ENCODE peak calls at places on chromosomes 3 and 15, in five cellular contexts. B is neural progenitor cell; F is CD8-positive, alpha-beta T cell; X is adrenal gland; W is cardiac muscle cell. Q is an unnamed sample.

GRCh38 chr3:45509038-45509767 is 85.3 kb upstream of the LIMD1 start:
- DNase-seq in B (no peak), W (peak; percentile 49), X (no peak), F (no peak), Q (peak; percentile 7)

GRCh38 chr3:54374214-54374855 is 252.0 kb downstream of the CACNA2D3 start:
- DNase-seq in B (peak; percentile 47), F (no peak), X (no peak), W (peak; percentile 28), Q (peak; percentile 64)

GRCh38 chr3:189158034-189158433 is 13.7 kb upstream of the TPRG1 start:
- DNase-seq in W (no peak), X (no peak), F (no peak), B (no peak), Q (no peak)

GRCh38 chr3:114998971-114999579 is 148.0 kb downstream of the ZBTB20 start:
- DNase-seq in W (no peak), B (no peak), X (no peak), F (no peak), Q (no peak)

GRCh38 chr15:97745481-97746071 is 214.9 kb upstream of the ARRDC4 start:
- DNase-seq in X (peak; percentile 54), B (peak; percentile 60), F (peak; percentile 6), W (peak; percentile 18), Q (peak; percentile 41)

GRCh38 chr3:160225181-160226025 is at the start of gene C3orf80:
- DNase-seq in F (peak; percentile 23), B (peak; percentile 85), X (no peak), W (peak; percentile 48), Q (peak; percentile 87)

GRCh38 chr3:40829876-40830275 is 305.1 kb downstream of the ZNF621 start:
- DNase-seq in F (no peak), W (no peak), B (no peak), X (no peak), Q (no peak)

GRCh38 chr15:40493089-40493840 is 22.5 kb downstream of the CHST14 start:
- DNase-seq in F (peak; percentile 19), W (no peak), X (no peak), B (no peak), Q (no peak)

GRCh38 chr3:28835751-28836150 is 445.1 kb upstream of the RBMS3 start:
- DNase-seq in F (no peak), X (peak; percentile 52), W (peak; percentile 7), B (peak; percentile 3), Q (no peak)

GRCh38 chr3:45529697-45530096 is 64.9 kb upstream of the LIMD1 start:
- DNase-seq in W (no peak), X (no peak), F (no peak), B (no peak), Q (no peak)

GRCh38 chr15:92657486-92657885 is 1.9 kb upstream of the FAM174B start:
- DNase-seq in B (no peak), F (no peak), W (no peak), X (no peak), Q (no peak)

GRCh38 chr3:138908815-138909214 is 38.1 kb downstream of the FOXL2 start:
- DNase-seq in X (no peak), B (no peak), W (no peak), F (no peak), Q (no peak)

GRCh38 chr3:177622520-177622919 is 425.2 kb upstream of the TBL1XR1 start:
- DNase-seq in F (no peak), B (no peak), X (no peak), W (no peak), Q (no peak)

GRCh38 chr15:88255496-88256171 is 905 bp downstream of the NTRK3 start:
- DNase-seq in B (peak; percentile 86), W (peak; percentile 58), F (no peak), X (no peak), Q (peak; percentile 53)

GRCh38 chr15:57377478-57377847 is 1.2 kb downstream of the CGNL1 start:
- DNase-seq in B (no peak), F (no peak), W (no peak), X (no peak), Q (no peak)

GRCh38 chr15:77025941-77026411 is 31.1 kb downstream of the PSTPIP1 start:
- DNase-seq in W (no peak), X (peak; percentile 35), F (no peak), B (no peak), Q (no peak)

GRCh38 chr3:195247086-195247862 is 23.7 kb downstream of the XXYLT1 start:
- DNase-seq in W (no peak), X (peak; percentile 50), B (no peak), F (no peak), Q (no peak)

GRCh38 chr3:45347329-45348000 is 40.9 kb upstream of the LARS2 start:
- DNase-seq in B (no peak), F (no peak), W (peak; percentile 12), X (no peak), Q (no peak)

DNA sequence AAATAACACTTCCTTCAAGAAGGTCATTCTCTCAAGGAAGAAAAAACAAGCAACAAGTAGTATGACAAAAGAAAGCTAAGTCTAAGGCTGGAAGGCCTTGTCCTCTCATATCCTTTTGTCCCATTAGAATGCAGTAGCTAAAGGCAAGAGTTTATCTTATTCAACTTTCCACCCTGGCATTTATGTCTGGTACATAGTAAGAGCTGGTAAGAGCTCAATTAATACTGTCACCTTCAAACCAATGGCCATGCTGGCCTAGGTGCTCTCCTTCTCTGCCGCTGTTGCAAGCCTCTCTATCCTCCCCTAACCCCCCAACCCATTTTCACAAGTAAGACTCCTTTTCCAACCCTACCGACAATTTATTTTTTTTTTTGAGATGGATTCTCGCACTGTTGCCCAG is 81.9 kb downstream of the LRRFIP2 start:
- DNase-seq in W (no peak), B (no peak), X (no peak), F (no peak), Q (no peak)
- H3K36me3 ChIP-seq in W (peaks cover 18% of the 10 kb centered on the region), B (no peaks in the 10 kb centered on the region), X (no peaks in the 10 kb centered on the region), F (no peaks in the 10 kb centered on the region), Q (no peaks in the 10 kb centered on the region)

GRCh38 chr3:24296441-24297205 is 198.0 kb downstream of the THRB start:
- DNase-seq in B (peak; percentile 16), X (no peak), W (no peak), F (no peak), Q (no peak)

GRCh38 chr3:24302382-24302781 is 192.3 kb downstream of the THRB start:
- DNase-seq in B (no peak), W (no peak), F (no peak), X (no peak), Q (no peak)

GRCh38 chr3:24300949-24301348 is 193.7 kb downstream of the THRB start:
- DNase-seq in X (no peak), W (no peak), F (no peak), B (no peak), Q (no peak)

GRCh38 chr3:24299801-24300626 is 194.6 kb downstream of the THRB start:
- DNase-seq in B (no peak), W (peak; percentile 92), F (no peak), X (no peak), Q (no peak)

GRCh38 chr3:24299236-24299635 is 195.4 kb downstream of the THRB start:
- DNase-seq in B (no peak), W (peak; percentile 59), F (no peak), X (no peak), Q (no peak)
- H3K27ac ChIP-seq in B (no peak overlapping the region), W (no peak overlapping the region), F (no peak overlapping the region), X (no peak overlapping the region), Q (no peak overlapping the region)

GRCh38 chr3:124862006-124862405 is 25.2 kb downstream of the ITGB5 start:
- DNase-seq in B (no peak), W (no peak), F (no peak), X (peak; percentile 44), Q (no peak)
- TF ChIP-seq CTCF in B (no peak), W (no peak), F (no peak), X (no peak), Q (no peak)

GRCh38 chr15:90813796-90814192 is 54.6 kb upstream of the FURIN start:
- DNase-seq in B (no peak), F (no peak), X (no peak), W (no peak), Q (no peak)
- H3K36me3 ChIP-seq in B (peaks cover 5% of the 10 kb centered on the region), F (no peaks in the 10 kb centered on the region), X (no peaks in the 10 kb centered on the region), W (no peaks in the 10 kb centered on the region), Q (peaks cover 43% of the 10 kb centered on the region)

DNA sequence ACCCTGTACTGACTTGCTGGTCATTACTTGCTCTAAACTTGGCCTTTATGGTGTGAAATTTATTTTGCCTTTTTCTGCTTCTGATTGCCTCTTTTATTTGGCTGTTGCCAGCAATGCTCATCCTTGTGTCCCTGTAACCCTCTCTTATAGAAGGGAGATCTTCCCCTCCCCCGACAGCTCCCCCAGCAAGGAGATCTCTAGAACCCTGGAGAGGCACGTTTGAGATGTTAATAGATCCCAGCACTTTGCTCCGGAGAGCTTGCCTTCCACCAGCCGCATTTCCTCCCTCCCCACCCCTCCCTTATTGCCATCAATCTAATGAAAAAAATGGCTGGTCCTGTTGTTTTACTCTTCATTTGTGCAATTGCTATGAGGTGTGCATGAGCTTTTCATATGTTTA is 18.1 kb downstream of the TRIM71 start:
- DNase-seq in F (no peak), X (no peak), B (peak; percentile 50), W (no peak), Q (no peak)
- H3K27ac ChIP-seq in F (no peak overlapping the region), X (no peak overlapping the region), B (peak overlapping the region; percentile 98), W (no peak overlapping the region), Q (no peak overlapping the region)

DNA sequence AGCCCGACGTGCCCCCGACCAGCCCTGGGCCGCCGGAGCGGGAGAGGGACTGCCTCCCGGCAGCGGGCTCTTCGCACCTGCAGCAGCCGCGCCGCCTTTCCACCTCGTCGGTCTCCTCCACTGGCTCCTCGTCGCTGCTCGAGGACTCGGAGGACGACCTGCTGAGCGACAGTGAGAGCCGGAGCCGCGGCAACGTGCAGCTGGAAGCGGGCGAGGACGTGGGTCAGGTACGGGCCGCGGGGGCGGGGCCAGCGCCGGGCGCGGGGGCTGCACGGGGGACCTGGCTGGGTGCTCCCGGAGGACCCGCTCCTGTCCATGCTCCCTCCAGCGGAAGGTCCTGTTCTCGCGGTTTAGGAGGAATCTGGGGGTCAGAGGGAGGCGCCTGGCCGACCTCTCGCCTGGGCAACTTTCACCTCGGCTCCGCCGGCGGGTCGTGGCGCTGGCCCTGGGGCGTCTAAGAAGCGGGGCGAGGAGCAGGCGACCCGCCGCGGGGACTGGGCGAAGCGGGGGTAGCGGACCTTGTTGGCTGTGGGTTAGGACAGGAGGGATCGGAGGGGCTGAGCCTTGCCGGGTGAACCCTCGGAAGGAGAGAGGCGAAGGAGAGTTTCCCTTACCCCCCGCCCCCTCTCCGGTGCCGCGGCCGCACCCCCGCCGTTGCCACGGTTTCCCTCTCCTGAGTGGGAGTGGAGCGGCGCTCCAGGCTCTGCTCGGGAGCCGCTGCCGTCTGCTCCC is 682 bp downstream of the ITPKA start:
- DNase-seq in X (peak; percentile 58), F (peak; percentile 45), W (no peak), B (peak; percentile 77), Q (peak; percentile 50)
- TF ChIP-seq CTCF in X (no peak), F (no peak), W (no peak), B (peak; percentile 31), Q (peak; percentile 1)

GRCh38 chr15:67186226-67186649 is 68.2 kb downstream of the AAGAB start:
- DNase-seq in W (peak; percentile 67), X (peak; percentile 76), F (no peak), B (no peak), Q (no peak)
- H3K36me3 ChIP-seq in W (peaks cover 48% of the 10 kb centered on the region), X (peaks cover 11% of the 10 kb centered on the region), F (peaks cover 5% of the 10 kb centered on the region), B (no peaks in the 10 kb centered on the region), Q (peaks cover 2% of the 10 kb centered on the region)